ENCODE peak calls at places on chromosomes 6 and 20, in five cellular contexts. U is stomach, N is H1, E is brain microvascular endothelial cell, K is body of pancreas. G is an unnamed sample. For H3K27me3, the result is how much of the 10 kb centered on the place peaks cover.

GRCh38 chr20:54163402-54163801 is 10.4 kb downstream of the CYP24A1 start:
- DNase-seq in N (no peak), E (no peak), U (no peak), K (no peak), G (no peak)

GRCh38 chr6:168636147-168636982 is 195.4 kb downstream of the SMOC2 start:
- DNase-seq in N (no peak), U (no peak), K (no peak), E (no peak), G (peak)

GRCh38 chr6:1611572-1612385 is 2.1 kb downstream of the FOXC1 start:
- DNase-seq in U (no peak), K (no peak), E (no peak), N (no peak), G (no peak)

GRCh38 chr20:44211177-44212039 is 837 bp upstream of the OSER1 start:
- DNase-seq in U (no peak), N (no peak), E (peak), K (peak), G (peak)

GRCh38 chr6:13452346-13453171 is 34.8 kb downstream of the GFOD1 start:
- DNase-seq in U (no peak), N (no peak), K (peak), E (no peak), G (no peak)

GRCh38 chr6:26214826-26215199 is 127.6 kb downstream of the HFE start:
- DNase-seq in U (no peak), E (no peak), N (no peak), K (no peak), G (no peak)

GRCh38 chr6:26554669-26555504 is 16.7 kb downstream of the HMGN4 start:
- DNase-seq in K (no peak), E (peak), N (peak), U (no peak), G (peak)

GRCh38 chr6:79610301-79611009 is 20.7 kb upstream of the SH3BGRL2 start:
- DNase-seq in N (no peak), K (no peak), E (no peak), U (no peak), G (no peak)

GRCh38 chr20:15139522-15139921 is 802.1 kb upstream of the FLRT3 start:
- DNase-seq in E (no peak), U (no peak), K (no peak), N (no peak), G (no peak)

GRCh38 chr6:165883851-165884640 is 221.0 kb upstream of the PDE10A start:
- DNase-seq in K (no peak), N (no peak), U (no peak), E (peak), G (no peak)

GRCh38 chr6:114058435-114058834 is 87.5 kb upstream of the HDAC2 start:
- DNase-seq in K (no peak), N (no peak), E (no peak), U (no peak), G (no peak)

GRCh38 chr20:17710379-17711305 is 10.9 kb downstream of the BANF2 start:
- DNase-seq in E (no peak), N (no peak), U (no peak), K (peak), G (no peak)

GRCh38 chr20:584375-585301 is 25.5 kb downstream of the TCF15 start:
- DNase-seq in U (no peak), N (no peak), K (no peak), E (no peak), G (no peak)

GRCh38 chr6:166318227-166318626 is 10.0 kb upstream of the PRR18 start:
- DNase-seq in E (no peak), N (no peak), K (no peak), U (no peak), G (no peak)

GRCh38 chr6:6657085-6657819 is 68.7 kb downstream of the LY86 start:
- DNase-seq in N (no peak), U (no peak), K (no peak), E (no peak), G (no peak)

GRCh38 chr6:119647309-119647708 is 297.7 kb upstream of the MAN1A1 start:
- DNase-seq in K (no peak), N (no peak), E (no peak), U (no peak), G (no peak)

GRCh38 chr20:51569815-51570741 is 27.6 kb upstream of the NFATC2 start:
- DNase-seq in K (no peak), N (no peak), U (no peak), E (peak), G (no peak)

GRCh38 chr6:14792118-14792955 is 453.5 kb upstream of the JARID2 start:
- DNase-seq in E (no peak), K (no peak), U (no peak), N (no peak), G (no peak)

GRCh38 chr20:3046677-3047462 is 1.0 kb downstream of the MRPS26 start:
- DNase-seq in U (peak), K (peak), E (peak), N (peak), G (peak)

GRCh38 chr6:84280030-84280429 is 52.6 kb upstream of the CEP162 start:
- DNase-seq in K (no peak), N (no peak), E (peak), U (no peak), G (no peak)

GRCh38 chr20:845226-845868 is 11.8 kb downstream of the FAM110A start:
- DNase-seq in N (peak), E (no peak), U (no peak), K (no peak), G (no peak)

GRCh38 chr6:21375206-21375605 is 218.3 kb upstream of the SOX4 start:
- DNase-seq in E (no peak), U (no peak), N (no peak), K (no peak), G (no peak)

GRCh38 chr6:129475477-129476247 is 234.3 kb downstream of the ARHGAP18 start:
- DNase-seq in E (no peak), N (no peak), K (no peak), U (no peak), G (no peak)

GRCh38 chr20:45419188-45420091 is 3.5 kb downstream of the PIGT start:
- DNase-seq in K (peak), N (peak), E (peak), U (peak), G (peak)

GRCh38 chr6:3016473-3017280 is 17.0 kb downstream of the NQO2 start:
- DNase-seq in K (no peak), N (no peak), U (no peak), E (no peak), G (no peak)

GRCh38 chr20:35341366-35342028 is 49.3 kb upstream of the FAM83C start:
- DNase-seq in K (no peak), E (no peak), U (no peak), N (no peak), G (no peak)

GRCh38 chr6:94254689-94255088 is 835.3 kb upstream of the EPHA7 start:
- DNase-seq in U (no peak), N (no peak), K (no peak), E (peak), G (no peak)

GRCh38 chr6:111604259-111605099 is 1.2 kb downstream of the TRAF3IP2 start:
- DNase-seq in E (peak), N (peak), U (peak), K (peak), G (peak)

GRCh38 chr6:39137235-39137634 is 22.2 kb upstream of the SAYSD1 start:
- DNase-seq in E (peak), N (peak), U (peak), K (no peak), G (peak)

GRCh38 chr6:153616506-153616905 is 422.5 kb upstream of the OPRM1 start:
- DNase-seq in E (no peak), U (no peak), K (no peak), N (no peak), G (no peak)

GRCh38 chr6:48061630-48062029 is 49.4 kb downstream of the PTCHD4 start:
- DNase-seq in E (no peak), U (no peak), K (no peak), N (no peak), G (no peak)

GRCh38 chr6:145278163-145278807 is 457.0 kb downstream of the EPM2A start:
- DNase-seq in N (no peak), K (no peak), U (no peak), E (no peak), G (no peak)

GRCh38 chr6:44780161-44780560 is 392.7 kb downstream of the CDC5L start:
- DNase-seq in K (no peak), U (no peak), N (no peak), E (no peak), G (no peak)

GRCh38 chr6:128754658-128755256 is 128.2 kb upstream of the LAMA2 start:
- DNase-seq in E (no peak), U (no peak), K (no peak), N (no peak), G (no peak)

GRCh38 chr6:52904562-52905279 is 4.8 kb downstream of the GSTA3 start:
- DNase-seq in N (peak), K (no peak), U (no peak), E (no peak), G (no peak)

GRCh38 chr20:19253316-19253715 is 40.9 kb downstream of the SLC24A3 start:
- DNase-seq in N (peak), K (no peak), U (no peak), E (no peak), G (no peak)

GRCh38 chr20:18686696-18687095 is 98.8 kb downstream of the DTD1 start:
- DNase-seq in K (no peak), N (no peak), E (no peak), U (no peak), G (no peak)

GRCh38 chr20:50670126-50670862 is 21.0 kb downstream of the RIPOR3 start:
- DNase-seq in U (peak), K (peak), E (no peak), N (no peak), G (peak)

GRCh38 chr6:73074175-73074574 is 151.1 kb downstream of the KHDC1L start:
- DNase-seq in N (no peak), U (no peak), K (no peak), E (peak), G (no peak)

GRCh38 chr6:73076211-73076610 is 149.1 kb downstream of the KHDC1L start:
- DNase-seq in E (no peak), N (no peak), K (no peak), U (no peak), G (no peak)

GRCh38 chr6:73078333-73078732 is 147.0 kb downstream of the KHDC1L start:
- DNase-seq in K (no peak), N (no peak), E (no peak), U (no peak), G (no peak)

GRCh38 chr6:73078908-73079610 is 146.2 kb downstream of the KHDC1L start:
- DNase-seq in U (no peak), N (no peak), K (no peak), E (no peak), G (no peak)

DNA sequence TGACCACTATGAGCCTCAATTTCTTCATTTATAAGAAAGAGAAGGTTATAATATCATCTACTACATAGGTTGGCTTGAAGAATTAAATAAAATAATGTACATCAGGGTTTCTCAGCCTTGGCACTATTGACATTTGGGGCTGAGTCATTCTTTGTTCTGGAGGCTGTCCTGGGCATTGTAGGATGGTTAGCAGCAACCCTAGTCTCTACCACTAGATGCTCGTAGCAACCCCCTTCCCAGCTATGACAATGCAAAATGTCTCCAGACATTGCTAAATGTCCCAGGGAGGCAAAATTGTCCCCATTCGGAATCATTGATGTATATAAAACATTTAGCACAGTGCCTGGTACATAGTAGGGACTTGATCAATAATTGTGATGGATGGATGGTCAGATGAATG is 152.1 kb downstream of the KHDC1L start:
- DNase-seq in K (no peak), E (no peak), N (no peak), U (no peak), G (no peak)
- H3K27me3 ChIP-seq in K (under half), E (under half), N (under half), U (under half), G (under half)

DNA sequence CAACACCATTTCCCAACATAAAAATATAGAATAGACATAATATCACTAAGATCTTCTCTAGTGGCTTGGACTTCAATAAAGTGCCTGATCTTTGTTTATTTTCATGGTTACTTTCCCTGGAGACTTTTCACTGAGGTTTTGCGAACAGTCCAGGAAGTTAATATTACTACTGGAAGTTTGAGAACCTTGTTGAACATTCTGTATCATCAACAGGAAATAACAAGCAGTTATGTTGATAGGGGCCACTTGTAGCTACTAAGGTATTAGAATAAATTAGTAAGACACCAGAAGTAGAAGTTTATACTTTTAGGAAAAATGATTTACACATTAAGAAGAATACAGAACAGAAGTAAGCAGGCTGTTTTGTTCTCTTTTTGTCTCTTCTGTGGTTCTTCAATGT is 180.2 kb downstream of the TFAP2B start:
- DNase-seq in U (no peak), E (no peak), K (no peak), N (no peak), G (no peak)
- H3K27me3 ChIP-seq in U (under half), E (under half), K (under half), N (under half), G (under half)

GRCh38 chr6:17985934-17986655 is 1.3 kb downstream of the KIF13A start:
- DNase-seq in E (no peak), U (no peak), K (no peak), N (no peak), G (no peak)
- H3K27me3 ChIP-seq in E (under half), U (under half), K (under half), N (under half), G (under half)

DNA sequence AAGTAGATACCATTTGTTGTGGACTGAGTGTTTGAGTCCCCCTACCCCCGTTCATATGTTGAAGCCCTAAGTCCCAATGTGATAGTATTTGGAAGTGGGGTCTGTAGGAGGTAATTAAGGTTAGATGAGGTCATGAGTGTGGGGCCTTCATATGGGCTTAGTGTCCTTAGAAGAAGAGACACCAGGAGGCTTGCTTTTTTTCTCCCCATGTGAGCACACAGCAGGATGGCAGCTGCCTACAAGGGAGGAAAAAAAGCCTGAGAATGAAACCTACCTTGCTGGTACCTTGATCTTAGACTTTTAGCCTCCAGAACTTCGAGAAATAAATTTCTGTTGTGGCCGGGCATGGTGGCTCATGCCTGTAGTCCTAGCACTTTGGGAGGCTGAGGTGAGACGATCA is 67.9 kb upstream of the TULP4 start:
- DNase-seq in K (no peak), N (no peak), E (no peak), U (no peak), G (no peak)
- H3K27me3 ChIP-seq in K (under half), N (under half), E (under half), U (under half), G (under half)

G was measured in thyroid gland.